ENCODE peak calls at places on chromosomes 2 and 18, in nine cellular contexts. One of them, this sample, is unnamed.

GRCh38 chr2:232458661-232459418 is 2.9 kb downstream of the ALPI start:
- DNase-seq in left lung: peak; percentile 76
- DNase-seq in GM12878: no peak
- DNase-seq in DND-41: no peak
- DNase-seq in hepatocyte: no peak
- DNase-seq in psoas muscle: peak; percentile 33
- DNase-seq in right atrium auricular region: no peak
- DNase-seq in ovary: no peak
- DNase-seq in MM.1S: no peak
- DNase-seq in this sample: no peak

GRCh38 chr2:219459460-219460311 is 25.0 kb downstream of the SPEG start:
- DNase-seq in left lung: peak; percentile 79
- DNase-seq in GM12878: no peak
- DNase-seq in DND-41: peak; percentile 44
- DNase-seq in hepatocyte: peak; percentile 75
- DNase-seq in psoas muscle: peak; percentile 86
- DNase-seq in right atrium auricular region: peak; percentile 70
- DNase-seq in ovary: peak; percentile 68
- DNase-seq in MM.1S: no peak
- DNase-seq in this sample: no peak

GRCh38 chr2:162016080-162016479 is 57.9 kb downstream of the DPP4 start:
- DNase-seq in left lung: no peak
- DNase-seq in GM12878: no peak
- DNase-seq in DND-41: no peak
- DNase-seq in hepatocyte: no peak
- DNase-seq in psoas muscle: no peak
- DNase-seq in right atrium auricular region: no peak
- DNase-seq in ovary: no peak
- DNase-seq in MM.1S: no peak
- DNase-seq in this sample: no peak

GRCh38 chr2:191846787-191847620 is at the start of gene CAVIN2:
- DNase-seq in left lung: peak; percentile 72
- DNase-seq in GM12878: peak; percentile 5
- DNase-seq in DND-41: no peak
- DNase-seq in hepatocyte: peak; percentile 52
- DNase-seq in psoas muscle: peak; percentile 64
- DNase-seq in right atrium auricular region: peak; percentile 88
- DNase-seq in ovary: peak; percentile 53
- DNase-seq in MM.1S: no peak
- DNase-seq in this sample: no peak

GRCh38 chr2:161019311-161019710 is 140.9 kb upstream of the TANK start:
- DNase-seq in left lung: no peak
- DNase-seq in GM12878: no peak
- DNase-seq in DND-41: no peak
- DNase-seq in hepatocyte: no peak
- DNase-seq in psoas muscle: no peak
- DNase-seq in right atrium auricular region: no peak
- DNase-seq in ovary: no peak
- DNase-seq in MM.1S: no peak
- DNase-seq in this sample: no peak

GRCh38 chr2:65069425-65069824 is 13.2 kb downstream of the CEP68 start:
- DNase-seq in left lung: no peak
- DNase-seq in GM12878: no peak
- DNase-seq in DND-41: no peak
- DNase-seq in hepatocyte: no peak
- DNase-seq in psoas muscle: no peak
- DNase-seq in right atrium auricular region: no peak
- DNase-seq in ovary: no peak
- DNase-seq in MM.1S: no peak
- DNase-seq in this sample: no peak

GRCh38 chr18:31041346-31042067 is 1.0 kb downstream of the DSC3 start:
- DNase-seq in left lung: peak; percentile 59
- DNase-seq in GM12878: no peak
- DNase-seq in DND-41: no peak
- DNase-seq in hepatocyte: peak; percentile 45
- DNase-seq in psoas muscle: peak; percentile 27
- DNase-seq in right atrium auricular region: no peak
- DNase-seq in ovary: no peak
- DNase-seq in MM.1S: no peak
- DNase-seq in this sample: no peak

GRCh38 chr2:33136056-33136455 is 189.3 kb downstream of the LTBP1 start:
- DNase-seq in left lung: no peak
- DNase-seq in GM12878: no peak
- DNase-seq in DND-41: no peak
- DNase-seq in hepatocyte: no peak
- DNase-seq in psoas muscle: no peak
- DNase-seq in right atrium auricular region: no peak
- DNase-seq in ovary: peak; percentile 55
- DNase-seq in MM.1S: no peak
- DNase-seq in this sample: no peak

GRCh38 chr2:68435605-68436004 is 31.5 kb downstream of the FBXO48 start:
- DNase-seq in left lung: no peak
- DNase-seq in GM12878: no peak
- DNase-seq in DND-41: no peak
- DNase-seq in hepatocyte: no peak
- DNase-seq in psoas muscle: no peak
- DNase-seq in right atrium auricular region: no peak
- DNase-seq in ovary: no peak
- DNase-seq in MM.1S: no peak
- DNase-seq in this sample: no peak

GRCh38 chr2:229800997-229801754 is 86.8 kb upstream of the DNER start:
- DNase-seq in left lung: no peak
- DNase-seq in GM12878: peak; percentile 23
- DNase-seq in DND-41: peak; percentile 71
- DNase-seq in hepatocyte: peak; percentile 78
- DNase-seq in psoas muscle: peak; percentile 59
- DNase-seq in right atrium auricular region: no peak
- DNase-seq in ovary: peak; percentile 59
- DNase-seq in MM.1S: peak; percentile 59
- DNase-seq in this sample: peak; percentile 71

GRCh38 chr2:72827999-72828646 is 2.3 kb upstream of the EXOC6B start:
- DNase-seq in left lung: no peak
- DNase-seq in GM12878: no peak
- DNase-seq in DND-41: no peak
- DNase-seq in hepatocyte: peak; percentile 23
- DNase-seq in psoas muscle: no peak
- DNase-seq in right atrium auricular region: no peak
- DNase-seq in ovary: no peak
- DNase-seq in MM.1S: no peak
- DNase-seq in this sample: no peak

GRCh38 chr2:132477962-132478361 is 61.4 kb downstream of the GPR39 start:
- DNase-seq in left lung: no peak
- DNase-seq in GM12878: no peak
- DNase-seq in DND-41: no peak
- DNase-seq in hepatocyte: no peak
- DNase-seq in psoas muscle: no peak
- DNase-seq in right atrium auricular region: no peak
- DNase-seq in ovary: no peak
- DNase-seq in MM.1S: no peak
- DNase-seq in this sample: no peak

GRCh38 chr2:161992526-161992925 is 81.5 kb downstream of the DPP4 start:
- DNase-seq in left lung: no peak
- DNase-seq in GM12878: peak; percentile 11
- DNase-seq in DND-41: peak; percentile 92
- DNase-seq in hepatocyte: no peak
- DNase-seq in psoas muscle: no peak
- DNase-seq in right atrium auricular region: no peak
- DNase-seq in ovary: no peak
- DNase-seq in MM.1S: peak; percentile 84
- DNase-seq in this sample: peak; percentile 78

GRCh38 chr2:1681323-1682310 is 62.7 kb downstream of the PXDN start:
- DNase-seq in left lung: no peak
- DNase-seq in GM12878: no peak
- DNase-seq in DND-41: no peak
- DNase-seq in hepatocyte: no peak
- DNase-seq in psoas muscle: peak; percentile 55
- DNase-seq in right atrium auricular region: peak; percentile 53
- DNase-seq in ovary: no peak
- DNase-seq in MM.1S: no peak
- DNase-seq in this sample: no peak

GRCh38 chr2:37011126-37011525 is 44.8 kb upstream of the STRN start:
- DNase-seq in left lung: no peak
- DNase-seq in GM12878: peak; percentile 5
- DNase-seq in DND-41: no peak
- DNase-seq in hepatocyte: no peak
- DNase-seq in psoas muscle: no peak
- DNase-seq in right atrium auricular region: no peak
- DNase-seq in ovary: no peak
- DNase-seq in MM.1S: no peak
- DNase-seq in this sample: no peak

DNA sequence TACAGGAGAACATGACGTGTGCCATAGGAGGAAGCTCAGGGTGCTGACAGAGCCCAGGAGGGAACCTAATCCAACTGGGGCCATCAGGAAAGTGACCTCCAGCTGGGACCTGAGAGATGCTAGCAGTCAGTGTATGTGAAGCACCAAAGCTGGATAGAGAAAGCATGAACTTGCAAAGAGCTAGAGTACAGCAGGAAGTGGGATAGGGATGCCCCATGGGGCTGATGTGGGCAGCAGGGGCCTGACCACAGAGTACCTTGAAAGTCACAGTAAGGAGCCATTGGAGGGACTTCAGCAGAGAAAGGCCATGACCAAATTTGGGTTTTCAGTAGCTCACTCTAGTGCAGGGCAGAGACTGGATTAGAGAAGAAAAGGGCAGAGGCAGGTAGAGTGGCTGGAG is 91.6 kb upstream of the TTC39C start:
- DNase-seq in left lung: no peak
- DNase-seq in GM12878: no peak
- DNase-seq in DND-41: peak; percentile 39
- DNase-seq in hepatocyte: no peak
- DNase-seq in psoas muscle: no peak
- DNase-seq in right atrium auricular region: no peak
- DNase-seq in ovary: no peak
- DNase-seq in MM.1S: no peak
- DNase-seq in this sample: no peak
- H3K4me1 ChIP-seq in left lung: no peaks in the 10 kb centered on the region
- H3K4me1 ChIP-seq in GM12878: no peaks in the 10 kb centered on the region
- H3K4me1 ChIP-seq in DND-41: peaks cover 8% of the 10 kb centered on the region
- H3K4me1 ChIP-seq in hepatocyte: no peaks in the 10 kb centered on the region
- H3K4me1 ChIP-seq in psoas muscle: no peaks in the 10 kb centered on the region
- H3K4me1 ChIP-seq in right atrium auricular region: no peaks in the 10 kb centered on the region
- H3K4me1 ChIP-seq in ovary: no peaks in the 10 kb centered on the region
- H3K4me1 ChIP-seq in MM.1S: no peaks in the 10 kb centered on the region
- H3K4me1 ChIP-seq in this sample: peaks cover 8% of the 10 kb centered on the region

DNA sequence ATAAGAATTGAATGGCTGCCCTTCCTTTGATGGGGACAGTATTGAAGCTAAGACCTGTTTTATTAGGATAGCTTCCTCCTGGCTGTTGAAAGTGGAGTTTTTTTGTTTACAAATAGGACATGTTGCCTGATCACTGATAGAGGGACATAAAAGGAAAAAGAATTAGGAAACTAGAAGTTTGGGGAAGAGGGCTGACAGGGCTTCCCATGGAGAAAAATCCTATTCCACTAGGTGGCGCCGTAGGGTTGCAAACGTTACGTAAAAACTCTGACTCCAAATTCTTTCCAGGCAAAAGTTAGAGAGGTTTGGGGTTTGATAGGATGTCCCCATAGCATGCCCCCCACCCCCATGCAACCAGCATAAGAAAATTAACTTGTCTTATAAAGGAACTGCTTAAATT is 11.1 kb upstream of the RBFA start:
- DNase-seq in left lung: no peak
- DNase-seq in GM12878: no peak
- DNase-seq in DND-41: peak; percentile 14
- DNase-seq in hepatocyte: no peak
- DNase-seq in psoas muscle: no peak
- DNase-seq in right atrium auricular region: no peak
- DNase-seq in ovary: no peak
- DNase-seq in MM.1S: no peak
- DNase-seq in this sample: no peak
- H3K9me3 ChIP-seq in left lung: peaks cover 21% of the 10 kb centered on the region
- H3K9me3 ChIP-seq in GM12878: peaks cover 35% of the 10 kb centered on the region
- H3K9me3 ChIP-seq in DND-41: peaks cover 66% of the 10 kb centered on the region
- H3K9me3 ChIP-seq in hepatocyte: peaks cover 35% of the 10 kb centered on the region
- H3K9me3 ChIP-seq in psoas muscle: peaks cover 81% of the 10 kb centered on the region
- H3K9me3 ChIP-seq in right atrium auricular region: peaks cover 36% of the 10 kb centered on the region
- H3K9me3 ChIP-seq in ovary: peaks cover 66% of the 10 kb centered on the region
- H3K9me3 ChIP-seq in MM.1S: no peaks in the 10 kb centered on the region
- H3K9me3 ChIP-seq in this sample: peaks cover 77% of the 10 kb centered on the region

DNA sequence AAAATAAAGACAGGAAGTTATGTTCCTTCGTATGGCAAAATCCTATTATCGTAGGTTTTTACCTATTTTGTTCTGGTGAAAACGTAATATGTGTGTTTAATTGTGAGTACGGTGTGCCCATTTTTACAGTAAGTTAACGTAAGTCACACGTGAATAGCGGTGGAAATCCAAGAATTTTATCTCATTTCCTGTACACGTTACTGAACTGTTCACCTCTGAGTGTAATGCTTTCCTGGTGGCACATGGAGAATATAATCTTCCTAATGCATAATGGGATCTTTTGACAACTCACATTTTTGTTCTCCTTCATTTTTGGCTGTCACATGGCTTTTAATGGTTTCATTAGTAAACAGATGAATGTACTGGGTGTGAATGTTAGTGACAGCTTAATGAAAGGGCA is 28.2 kb downstream of the BCL2L11 start:
- DNase-seq in left lung: no peak
- DNase-seq in GM12878: no peak
- DNase-seq in DND-41: no peak
- DNase-seq in hepatocyte: no peak
- DNase-seq in psoas muscle: no peak
- DNase-seq in right atrium auricular region: no peak
- DNase-seq in ovary: no peak
- DNase-seq in MM.1S: no peak
- DNase-seq in this sample: no peak
- H3K4me1 ChIP-seq in left lung: no peaks in the 10 kb centered on the region
- H3K4me1 ChIP-seq in GM12878: peaks cover 6% of the 10 kb centered on the region
- H3K4me1 ChIP-seq in DND-41: peaks cover 7% of the 10 kb centered on the region
- H3K4me1 ChIP-seq in hepatocyte: peaks cover 5% of the 10 kb centered on the region
- H3K4me1 ChIP-seq in psoas muscle: peaks cover 3% of the 10 kb centered on the region
- H3K4me1 ChIP-seq in right atrium auricular region: no peaks in the 10 kb centered on the region
- H3K4me1 ChIP-seq in ovary: no peaks in the 10 kb centered on the region
- H3K4me1 ChIP-seq in MM.1S: peaks cover 19% of the 10 kb centered on the region
- H3K4me1 ChIP-seq in this sample: no peaks in the 10 kb centered on the region

DNA sequence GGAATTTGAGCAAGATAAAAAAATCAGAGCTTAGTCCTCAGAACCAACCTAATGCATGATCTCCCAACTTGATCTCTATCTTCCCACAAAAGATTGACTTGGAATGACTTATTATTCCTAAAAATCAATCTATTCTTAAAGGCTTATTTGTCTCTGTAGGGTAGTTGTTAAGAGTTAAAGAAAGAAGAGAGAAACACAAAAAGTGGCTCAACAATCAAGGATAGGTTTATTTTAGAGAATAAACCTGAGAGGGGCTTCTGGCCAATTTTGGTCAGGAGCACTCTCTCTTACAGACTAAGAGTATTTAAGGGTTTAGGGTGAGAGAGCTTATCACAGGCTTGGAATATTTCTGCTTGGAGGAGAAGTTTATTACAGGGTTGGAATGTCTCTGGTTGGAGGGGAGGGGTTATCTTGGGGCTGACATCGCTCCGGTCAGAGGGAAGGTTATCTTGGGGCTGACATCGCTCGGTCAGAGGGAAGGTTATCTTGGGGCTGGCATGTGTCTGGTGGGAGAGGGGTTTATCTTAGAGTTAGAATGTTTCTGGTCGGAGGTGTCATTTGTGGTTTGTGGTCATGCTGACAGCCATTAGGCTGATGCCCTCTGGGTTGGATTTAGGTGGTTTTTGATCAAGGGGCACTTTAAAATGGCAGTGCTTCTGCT is 2.4 kb upstream of the MFF start:
- DNase-seq in left lung: no peak
- DNase-seq in GM12878: no peak
- DNase-seq in DND-41: no peak
- DNase-seq in hepatocyte: no peak
- DNase-seq in psoas muscle: no peak
- DNase-seq in right atrium auricular region: no peak
- DNase-seq in ovary: no peak
- DNase-seq in MM.1S: no peak
- DNase-seq in this sample: no peak
- H3K9me3 ChIP-seq in left lung: no peaks in the 10 kb centered on the region
- H3K9me3 ChIP-seq in GM12878: no peaks in the 10 kb centered on the region
- H3K9me3 ChIP-seq in DND-41: no peaks in the 10 kb centered on the region
- H3K9me3 ChIP-seq in hepatocyte: no peaks in the 10 kb centered on the region
- H3K9me3 ChIP-seq in psoas muscle: no peaks in the 10 kb centered on the region
- H3K9me3 ChIP-seq in right atrium auricular region: no peaks in the 10 kb centered on the region
- H3K9me3 ChIP-seq in ovary: no peaks in the 10 kb centered on the region
- H3K9me3 ChIP-seq in MM.1S: no peaks in the 10 kb centered on the region
- H3K9me3 ChIP-seq in this sample: no peaks in the 10 kb centered on the region